ENCODE peak calls at places on chromosomes 7 and 10, in four cellular contexts. G is mammary epithelial cell, E is GM04503, J is HFFc6. R is an unnamed sample.

GRCh38 chr10:86139066-86139657 is 227.4 kb downstream of the GRID1 start:
- DNase-seq in G (no peak), E (no peak), J (no peak), R (peak; percentile 49)

GRCh38 chr7:110941385-110941784 is 149.5 kb upstream of the LRRN3 start:
- DNase-seq in G (no peak), E (no peak), J (no peak), R (no peak)

GRCh38 chr10:117217196-117217761 is 20.0 kb downstream of the KCNK18 start:
- DNase-seq in E (no peak), J (no peak), G (no peak), R (peak; percentile 23)

GRCh38 chr7:140904081-140904480 is 20.6 kb downstream of the BRAF start:
- DNase-seq in E (no peak), G (peak; percentile 51), J (no peak), R (peak; percentile 36)

GRCh38 chr7:155745737-155746136 is 66.5 kb downstream of the SHH start:
- DNase-seq in J (no peak), G (no peak), E (no peak), R (no peak)

GRCh38 chr10:113610636-113611601 is 52.9 kb downstream of the NRAP start:
- DNase-seq in G (no peak), E (no peak), J (no peak), R (no peak)

GRCh38 chr10:84194424-84195043 is at the start of gene CDHR1:
- DNase-seq in J (no peak), E (no peak), G (no peak), R (no peak)

GRCh38 chr7:52257890-52258289 is 777.5 kb upstream of the POM121L12 start:
- DNase-seq in G (no peak), E (no peak), J (no peak), R (no peak)

GRCh38 chr7:757741-758163 is 30.7 kb upstream of the PRKAR1B start:
- DNase-seq in J (no peak), G (no peak), E (no peak), R (no peak)

GRCh38 chr10:21724020-21724589 is 190.1 kb downstream of the MLLT10 start:
- DNase-seq in J (no peak), G (no peak), E (no peak), R (peak; percentile 30)

GRCh38 chr7:149662591-149663095 is 110.7 kb downstream of the ZNF467 start:
- DNase-seq in E (no peak), G (peak; percentile 67), J (peak; percentile 44), R (peak; percentile 84)

GRCh38 chr7:80859272-80859970 is 59.4 kb downstream of the SEMA3C start:
- DNase-seq in G (no peak), E (peak; percentile 27), J (peak; percentile 10), R (peak; percentile 65)

GRCh38 chr10:124705817-124706461 is 38.2 kb downstream of the FAM53B start:
- DNase-seq in J (no peak), E (no peak), G (no peak), R (no peak)

GRCh38 chr7:86559096-86559495 is 84.6 kb upstream of the GRM3 start:
- DNase-seq in J (no peak), G (no peak), E (no peak), R (no peak)

GRCh38 chr7:4888161-4888560 is 4.6 kb upstream of the RADIL start:
- DNase-seq in J (no peak), E (no peak), G (no peak), R (no peak)

GRCh38 chr10:60420991-60421894 is 31.6 kb upstream of the ANK3 start:
- DNase-seq in E (no peak), G (no peak), J (no peak), R (no peak)

GRCh38 chr7:86598311-86598710 is 45.4 kb upstream of the GRM3 start:
- DNase-seq in G (no peak), J (no peak), E (no peak), R (peak; percentile 22)

GRCh38 chr7:2965745-2966270 is 77.9 kb downstream of the CARD11 start:
- DNase-seq in J (no peak), G (no peak), E (no peak), R (no peak)

GRCh38 chr7:98399462-98399861 is 1.4 kb downstream of the BAIAP2L1 start:
- DNase-seq in J (peak; percentile 25), E (no peak), G (peak; percentile 64), R (no peak)

GRCh38 chr10:106535304-106535964 is 629.1 kb downstream of the SORCS1 start:
- DNase-seq in J (no peak), G (no peak), E (no peak), R (peak; percentile 14)

GRCh38 chr10:121338206-121338991 is 259.8 kb downstream of the FGFR2 start:
- DNase-seq in E (no peak), J (no peak), G (no peak), R (no peak)

GRCh38 chr10:21514808-21515580 is 10.5 kb downstream of the SKIDA1 start:
- DNase-seq in J (no peak), E (no peak), G (no peak), R (no peak)

GRCh38 chr7:1924185-1924817 is 254.2 kb downstream of the ELFN1 start:
- DNase-seq in G (no peak), J (no peak), E (no peak), R (no peak)

GRCh38 chr10:80493482-80494021 is 39.4 kb downstream of the TSPAN14 start:
- DNase-seq in J (no peak), G (no peak), E (peak; percentile 77), R (no peak)

GRCh38 chr7:28750981-28751380 is 207.1 kb downstream of the TRIL start:
- DNase-seq in G (no peak), E (no peak), J (no peak), R (no peak)

GRCh38 chr10:1406172-1406975 is 331.0 kb downstream of the ADARB2 start:
- DNase-seq in G (no peak), E (no peak), J (no peak), R (no peak)